ENCODE peak calls at places on chromosomes 3 and 15, in ten cellular contexts. S is activated gamma-delta T cell treated with anti-CD3 and anti-CD28 coated beads, Interleukin-2, amount 50 U/mL, for 16 hours; G is hepatic stellate cell; O is SW 1271; E is AG09319; L is EL; Q is LHCN-M2; P is CD8-positive, alpha-beta memory T cell; X is GM19239; T is naive thymus-derived CD8-positive, alpha-beta T cell. W is an unnamed sample.

GRCh38 chr3:128420289-128420688 is 46.4 kb downstream of the DNAJB8 start:
- DNase-seq in S (no peak), G (no peak), O (no peak), E (no peak), L (no peak), Q (no peak), P (no peak), X (no peak), T (no peak), W (no peak)

GRCh38 chr3:179967622-179968021 is 69.1 kb downstream of the PEX5L start:
- DNase-seq in S (no peak), G (no peak), O (no peak), E (no peak), L (no peak), Q (peak; percentile 56), P (no peak), X (no peak), T (no peak), W (no peak)

GRCh38 chr3:181009225-181009624 is 19.7 kb upstream of the DNAJC19 start:
- DNase-seq in S (no peak), G (no peak), O (no peak), E (no peak), L (no peak), Q (no peak), P (no peak), X (no peak), T (no peak), W (no peak)

GRCh38 chr3:3701949-3702348 is 97.3 kb upstream of the LRRN1 start:
- DNase-seq in S (no peak), G (no peak), O (no peak), E (no peak), L (no peak), Q (no peak), P (no peak), X (no peak), T (no peak), W (no peak)

GRCh38 chr3:155231792-155232191 is 61.7 kb downstream of the STRIT1 start:
- DNase-seq in S (no peak), G (no peak), O (no peak), E (no peak), L (no peak), Q (peak; percentile 91), P (no peak), X (no peak), T (no peak), W (no peak)

GRCh38 chr3:192825657-192826200 is 91.9 kb downstream of the MB21D2 start:
- DNase-seq in S (no peak), G (no peak), O (peak; percentile 5), E (no peak), L (no peak), Q (peak; percentile 46), P (no peak), X (no peak), T (no peak), W (no peak)

GRCh38 chr3:29011441-29011840 is 269.4 kb upstream of the RBMS3 start:
- DNase-seq in S (no peak), G (no peak), O (no peak), E (no peak), L (no peak), Q (no peak), P (no peak), X (no peak), T (no peak), W (no peak)

GRCh38 chr3:71813704-71814103 is 28.8 kb upstream of the PROK2 start:
- DNase-seq in S (no peak), G (no peak), O (no peak), E (no peak), L (no peak), Q (no peak), P (no peak), X (no peak), T (no peak), W (no peak)

GRCh38 chr3:168250415-168250861 is 154.7 kb upstream of the GOLIM4 start:
- DNase-seq in S (no peak), G (no peak), O (no peak), E (no peak), L (peak; percentile 1), Q (no peak), P (no peak), X (no peak), T (no peak), W (no peak)

GRCh38 chr3:52220380-52221026 is 4.9 kb downstream of the TLR9 start:
- DNase-seq in S (peak; percentile 84), G (peak; percentile 91), O (peak; percentile 62), E (no peak), L (peak; percentile 73), Q (peak; percentile 64), P (peak; percentile 82), X (peak; percentile 78), T (peak; percentile 85), W (no peak)

GRCh38 chr3:120432105-120432860 is 18.5 kb downstream of the FSTL1 start:
- DNase-seq in S (no peak), G (peak; percentile 61), O (peak; percentile 23), E (no peak), L (peak; percentile 74), Q (peak; percentile 62), P (no peak), X (no peak), T (no peak), W (no peak)

GRCh38 chr3:128448491-128448890 is 18.2 kb downstream of the DNAJB8 start:
- DNase-seq in S (no peak), G (no peak), O (no peak), E (no peak), L (no peak), Q (no peak), P (no peak), X (no peak), T (no peak), W (no peak)

GRCh38 chr15:48393650-48394049 is 62.4 kb downstream of the DUT start:
- DNase-seq in S (no peak), G (no peak), O (no peak), E (no peak), L (no peak), Q (no peak), P (no peak), X (no peak), T (no peak), W (no peak)

GRCh38 chr3:193489949-193490348 is 64.7 kb downstream of the ATP13A4 start:
- DNase-seq in S (no peak), G (no peak), O (no peak), E (no peak), L (no peak), Q (no peak), P (no peak), X (no peak), T (no peak), W (no peak)

GRCh38 chr3:66372681-66373350 is 128.0 kb downstream of the LRIG1 start:
- DNase-seq in S (no peak), G (no peak), O (no peak), E (no peak), L (peak; percentile 34), Q (no peak), P (peak; percentile 46), X (no peak), T (no peak), W (no peak)

GRCh38 chr3:58150800-58151199 is 60.0 kb downstream of the DNASE1L3 start:
- DNase-seq in S (no peak), G (no peak), O (no peak), E (peak; percentile 41), L (no peak), Q (no peak), P (no peak), X (no peak), T (no peak), W (no peak)

GRCh38 chr15:28891588-28891987 is 5.8 kb downstream of the APBA2 start:
- DNase-seq in S (no peak), G (no peak), O (no peak), E (no peak), L (no peak), Q (no peak), P (no peak), X (no peak), T (no peak), W (no peak)

GRCh38 chr3:175338775-175339535 is 479.8 kb downstream of the NAALADL2 start:
- DNase-seq in S (no peak), G (peak; percentile 4), O (no peak), E (peak; percentile 39), L (peak; percentile 80), Q (peak; percentile 40), P (no peak), X (no peak), T (no peak), W (no peak)

GRCh38 chr3:126431103-126431534 is 36.4 kb downstream of the CFAP100 start:
- DNase-seq in S (no peak), G (no peak), O (no peak), E (no peak), L (no peak), Q (no peak), P (no peak), X (no peak), T (no peak), W (no peak)

GRCh38 chr3:135368316-135368715 is 573.3 kb downstream of the EPHB1 start:
- DNase-seq in S (no peak), G (no peak), O (no peak), E (no peak), L (no peak), Q (no peak), P (no peak), X (no peak), T (no peak), W (no peak)

GRCh38 chr3:99862208-99862607 is 44.5 kb downstream of the CMSS1 start:
- DNase-seq in S (no peak), G (peak; percentile 22), O (peak; percentile 73), E (no peak), L (peak; percentile 90), Q (peak; percentile 85), P (no peak), X (no peak), T (no peak), W (no peak)

W was measured in glomerular endothelial cell.